ENCODE peak calls at places on chromosomes 4 and X, in eight cellular contexts. Q is lung, X is endothelial cell, T is HFF-Myc, C is H1, M is GM10248, O is fibroblast of pulmonary artery, V is astrocyte of the spinal cord. W is an unnamed sample.

GRCh38 chr4:36288727-36289126 is 7.3 kb downstream of the DTHD1 start:
- DNase-seq in T (no peak), M (no peak), O (peak), X (no peak), V (peak), Q (no peak), C (no peak), W (no peak)

GRCh38 chrX:56764975-56765791 is 36.1 kb downstream of the NBDY start:
- DNase-seq in O (no peak), T (no peak), X (no peak), M (peak), C (no peak), V (no peak), Q (peak), W (no peak)

GRCh38 chr4:115201042-115201330 is 87.6 kb upstream of the NDST4 start:
- DNase-seq in O (no peak), T (no peak), M (no peak), C (no peak), X (no peak), Q (no peak), V (no peak), W (no peak)

GRCh38 chr4:102217345-102217744 is 127.9 kb downstream of the SLC39A8 start:
- DNase-seq in Q (no peak), C (no peak), M (no peak), V (no peak), T (no peak), O (no peak), X (no peak), W (no peak)

GRCh38 chrX:56726609-56727008 is 2.4 kb upstream of the NBDY start:
- DNase-seq in O (peak), C (no peak), V (peak), M (peak), X (no peak), Q (no peak), T (no peak), W (peak)

GRCh38 chr4:136369073-136369472 is 1163.2 kb downstream of the PCDH18 start:
- DNase-seq in C (no peak), X (no peak), V (peak), Q (no peak), M (no peak), O (peak), T (no peak), W (peak)

GRCh38 chrX:6384391-6384790 is 150.5 kb downstream of the VCX3A start:
- DNase-seq in Q (no peak), M (no peak), V (no peak), T (no peak), X (no peak), C (no peak), O (no peak), W (no peak)

GRCh38 chr4:32462944-32463343 is 1742.8 kb downstream of the PCDH7 start:
- DNase-seq in Q (no peak), M (no peak), C (no peak), X (peak), V (peak), O (peak), T (no peak), W (no peak)

GRCh38 chr4:120995611-120996010 is 73.1 kb upstream of the PRDM5 start:
- DNase-seq in C (no peak), M (no peak), V (peak), Q (no peak), X (no peak), T (no peak), O (no peak), W (peak)

GRCh38 chrX:109974906-109975655 is 27.8 kb upstream of the TMEM164 start:
- DNase-seq in V (peak), X (no peak), C (no peak), T (no peak), M (no peak), Q (no peak), O (no peak), W (no peak)

GRCh38 chrX:42219231-42219630 is 295.9 kb upstream of the CASK start:
- DNase-seq in X (no peak), Q (no peak), C (no peak), O (peak), T (no peak), V (no peak), M (no peak), W (no peak)

GRCh38 chr4:6610856-6611430 is 29.5 kb upstream of the MRFAP1 start:
- DNase-seq in M (no peak), X (no peak), C (no peak), V (no peak), T (no peak), Q (no peak), O (no peak), W (no peak)

GRCh38 chr4:27316176-27316575 is 455.5 kb downstream of the STIM2 start:
- DNase-seq in C (no peak), T (no peak), V (no peak), O (no peak), M (no peak), X (no peak), Q (no peak), W (no peak)

GRCh38 chr4:118367872-118368271 is 15.1 kb upstream of the PRSS12 start:
- DNase-seq in V (no peak), M (no peak), T (no peak), O (no peak), X (no peak), C (no peak), Q (no peak), W (no peak)

GRCh38 chrX:49876750-49877149 is 2.5 kb upstream of the USP27X start:
- DNase-seq in Q (no peak), T (no peak), M (peak), C (no peak), X (peak), V (peak), O (peak), W (peak)

GRCh38 chrX:125131146-125131545 is 188.5 kb upstream of the TEX13C start:
- DNase-seq in M (no peak), X (no peak), C (no peak), T (no peak), O (no peak), Q (no peak), V (no peak), W (peak)

GRCh38 chrX:48919360-48919821 is 567 bp upstream of the PIM2 start:
- DNase-seq in Q (no peak), V (no peak), X (no peak), O (no peak), C (no peak), M (no peak), T (no peak), W (peak)

GRCh38 chrX:103585421-103586313 is at the start of gene TCEAL4:
- DNase-seq in O (peak), C (no peak), X (peak), T (no peak), V (no peak), Q (peak), M (peak), W (peak)

GRCh38 chr4:56301181-56302076 is 85.9 kb downstream of the AASDH start:
- DNase-seq in T (peak), Q (peak), O (peak), V (peak), X (peak), C (peak), M (peak), W (peak)

W was measured in RKO.